ENCODE peak calls at places on chromosomes 2 and 18, in five cellular contexts. Q is cardiac muscle cell, Z is lower lobe of right lung, U is HCT116, G is psoas muscle. H is an unnamed sample. For H3K4me1 and H3K9me3, the result is how much of the 10 kb centered on the place peaks cover.

GRCh38 chr2:231308631-231309414 is 86.7 kb upstream of the B3GNT7 start:
- DNase-seq in Q (peak), Z (no peak), U (no peak), G (no peak), H (no peak)

GRCh38 chr2:163723352-163723751 is 12.5 kb downstream of the FIGN start:
- DNase-seq in Z (no peak), Q (no peak), G (no peak), U (no peak), H (no peak)

GRCh38 chr2:234324151-234324550 is 172.7 kb downstream of the ARL4C start:
- DNase-seq in U (no peak), G (no peak), Q (no peak), Z (no peak), H (no peak)

GRCh38 chr2:176494949-176495353 is 225.7 kb downstream of the MTX2 start:
- DNase-seq in U (no peak), G (peak), Z (peak), Q (peak), H (no peak)

GRCh38 chr18:36851202-36851590 is 22.3 kb downstream of the KIAA1328 start:
- DNase-seq in Z (no peak), U (no peak), Q (no peak), G (no peak), H (no peak)

GRCh38 chr2:36507408-36507812 is 90.6 kb downstream of the FEZ2 start:
- DNase-seq in G (no peak), Z (no peak), Q (peak), U (peak), H (peak)

GRCh38 chr18:61735564-61736102 is 157.2 kb downstream of the RNF152 start:
- DNase-seq in Z (no peak), G (no peak), U (no peak), Q (no peak), H (no peak)

GRCh38 chr2:29628078-29628765 is 293.2 kb downstream of the ALK start:
- DNase-seq in Z (no peak), Q (peak), U (no peak), G (no peak), H (no peak)

GRCh38 chr18:78814321-78814720 is 165.3 kb upstream of the SALL3 start:
- DNase-seq in Q (no peak), G (no peak), Z (no peak), U (no peak), H (no peak)

GRCh38 chr2:42872736-42873135 is 80.4 kb upstream of the HAAO start:
- DNase-seq in Z (no peak), G (no peak), Q (peak), U (no peak), H (no peak)

GRCh38 chr2:224449212-224450147 is 47.6 kb upstream of the FAM124B start:
- DNase-seq in U (peak), Z (no peak), G (no peak), Q (peak), H (no peak)

GRCh38 chr2:235669983-235670962 is 176.4 kb downstream of the AGAP1 start:
- DNase-seq in G (peak), Z (peak), U (no peak), Q (peak), H (peak)

GRCh38 chr2:47784349-47784851 is 1.5 kb downstream of the MSH6 start:
- DNase-seq in G (no peak), U (no peak), Q (peak), Z (no peak), H (no peak)

GRCh38 chr2:42984081-42984480 is 191.7 kb upstream of the HAAO start:
- DNase-seq in G (no peak), Q (no peak), Z (no peak), U (no peak), H (no peak)

GRCh38 chr2:26671691-26672090 is 20.8 kb upstream of the KCNK3 start:
- DNase-seq in G (no peak), Z (no peak), U (no peak), Q (no peak), H (no peak)

GRCh38 chr2:73983322-73984202 is 1.1 kb upstream of the TET3 start:
- DNase-seq in Z (peak), G (peak), U (peak), Q (no peak), H (no peak)

GRCh38 chr18:45687617-45688016 is 36.4 kb upstream of the SLC14A1 start:
- DNase-seq in Q (no peak), U (no peak), G (no peak), Z (no peak), H (no peak)

GRCh38 chr2:54618646-54619565 is 104.6 kb upstream of the EML6 start:
- DNase-seq in Q (no peak), G (no peak), Z (no peak), U (no peak), H (no peak)

GRCh38 chr2:218033590-218034496 is 31.0 kb upstream of the TNS1 start:
- DNase-seq in Q (no peak), G (peak), U (no peak), Z (no peak), H (no peak)

GRCh38 chr2:221074238-221074637 is 497.9 kb downstream of the EPHA4 start:
- DNase-seq in U (no peak), Z (no peak), Q (no peak), G (no peak), H (no peak)

GRCh38 chr2:234995332-234996007 is 43.7 kb downstream of the SH3BP4 start:
- DNase-seq in Z (no peak), G (peak), U (no peak), Q (no peak), H (no peak)

GRCh38 chr2:215930505-215931233 is 82.7 kb downstream of the MREG start:
- DNase-seq in U (no peak), G (no peak), Z (no peak), Q (peak), H (peak)

GRCh38 chr18:12373032-12373770 is 3.8 kb downstream of the AFG3L2 start:
- DNase-seq in Z (no peak), G (no peak), Q (peak), U (no peak), H (no peak)

GRCh38 chr2:215826838-215827441 is 186.4 kb downstream of the MREG start:
- DNase-seq in G (no peak), U (no peak), Q (peak), Z (no peak), H (peak)

GRCh38 chr2:8303322-8303832 is 378.5 kb upstream of the ID2 start:
- DNase-seq in G (peak), U (no peak), Z (peak), Q (no peak), H (no peak)

GRCh38 chr2:126406267-126406666 is 249.7 kb upstream of the GYPC start:
- DNase-seq in U (no peak), Z (no peak), Q (no peak), G (no peak), H (no peak)

GRCh38 chr2:159262904-159263303 is 23.6 kb downstream of the WDSUB1 start:
- DNase-seq in Z (no peak), G (no peak), Q (no peak), U (no peak), H (no peak)

GRCh38 chr18:36544036-36544725 is 246.7 kb downstream of the FHOD3 start:
- DNase-seq in U (no peak), Z (no peak), Q (no peak), G (peak), H (no peak)

GRCh38 chr2:196248467-196249104 is 77.2 kb upstream of the STK17B start:
- DNase-seq in Z (no peak), G (no peak), Q (no peak), U (no peak), H (no peak)

GRCh38 chr2:101473911-101474751 is 781 bp downstream of the RFX8 start:
- DNase-seq in U (no peak), Q (peak), G (peak), Z (peak), H (peak)

GRCh38 chr2:47664817-47665216 is 118.1 kb upstream of the MSH6 start:
- DNase-seq in U (no peak), G (no peak), Q (peak), Z (no peak), H (no peak)

GRCh38 chr2:71453404-71454220 is at the start of gene DYSF:
- DNase-seq in Z (peak), U (no peak), G (peak), Q (peak), H (no peak)

GRCh38 chr2:195587966-195588365 is 69.1 kb upstream of the SLC39A10 start:
- DNase-seq in Q (no peak), Z (no peak), U (no peak), G (no peak), H (no peak)

GRCh38 chr2:46335404-46335965 is 38.3 kb downstream of the EPAS1 start:
- DNase-seq in U (no peak), Q (peak), G (no peak), Z (peak), H (no peak)

GRCh38 chr2:221360742-221361141 is 211.4 kb downstream of the EPHA4 start:
- DNase-seq in Z (no peak), G (no peak), Q (no peak), U (no peak), H (no peak)

GRCh38 chr2:126419403-126419802 is 236.6 kb upstream of the GYPC start:
- DNase-seq in G (no peak), Q (no peak), U (no peak), Z (no peak), H (no peak)

GRCh38 chr2:156333951-156334495 is 1.5 kb upstream of the NR4A2 start:
- DNase-seq in Q (no peak), U (no peak), G (peak), Z (peak), H (peak)

GRCh38 chr2:9462313-9462712 is 12.0 kb upstream of the IAH1 start:
- DNase-seq in U (no peak), G (no peak), Z (no peak), Q (no peak), H (no peak)

GRCh38 chr2:11416191-11416590 is 49.8 kb downstream of the E2F6 start:
- DNase-seq in G (no peak), Q (no peak), Z (no peak), U (no peak), H (no peak)

GRCh38 chr2:20660506-20660905 is 6.4 kb upstream of the GDF7 start:
- DNase-seq in Z (peak), Q (no peak), U (no peak), G (no peak), H (no peak)

DNA sequence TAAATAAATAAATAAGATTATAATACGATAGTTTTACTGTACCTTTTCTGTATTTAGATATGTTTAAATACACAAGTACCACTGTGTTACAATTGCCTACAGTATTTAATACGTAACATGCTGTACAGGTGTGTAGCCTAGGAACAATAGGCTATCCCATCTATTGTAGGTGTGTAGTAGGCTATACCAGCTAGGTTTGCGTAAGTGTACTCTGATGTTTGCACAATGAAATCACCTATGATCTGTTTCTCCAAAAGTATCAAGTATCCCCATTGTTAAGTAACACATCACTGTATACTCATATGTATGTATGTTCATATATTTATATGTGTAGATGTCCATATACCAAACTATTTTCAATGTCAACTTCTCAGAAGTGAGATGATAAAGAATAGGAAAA is 118.2 kb upstream of the RND3 start:
- DNase-seq in Q (no peak), U (no peak), Z (no peak), G (no peak), H (no peak)
- H3K4me1 ChIP-seq in Q (under half), U (under half), Z (under half), G (under half), H (under half)

DNA sequence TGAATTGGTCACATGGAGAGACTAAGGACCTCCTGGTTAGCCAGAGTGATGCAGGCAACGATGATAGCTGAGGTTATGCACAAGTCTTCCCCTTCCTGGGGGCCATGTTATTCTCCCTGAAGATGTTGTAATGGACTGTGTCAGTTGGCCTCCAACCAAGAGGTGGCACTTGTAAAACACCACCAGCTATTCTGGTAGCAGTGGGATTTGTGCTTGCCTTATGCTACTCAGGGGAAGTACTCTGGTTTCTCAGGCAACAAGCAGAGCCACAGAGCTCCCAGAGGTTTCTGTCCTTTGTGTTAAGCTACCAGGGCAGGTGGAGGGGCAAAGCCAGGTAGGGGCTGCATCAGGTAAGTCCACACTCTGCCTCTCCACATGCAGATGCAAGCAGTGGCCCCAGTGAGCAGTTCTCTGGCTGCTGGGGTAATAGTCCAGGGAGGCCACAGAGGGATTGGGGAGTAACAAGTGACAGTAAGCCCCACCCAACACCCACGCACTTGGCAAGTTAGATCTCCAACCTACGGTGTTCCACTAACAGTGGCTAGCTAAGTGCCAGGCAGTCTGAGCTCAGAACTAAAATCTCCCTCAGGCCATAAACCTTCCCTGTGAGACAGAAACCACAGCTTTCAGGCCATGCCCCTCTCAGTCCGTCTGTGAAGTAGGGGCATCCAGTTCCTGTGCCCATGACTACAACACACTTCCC is 99.7 kb downstream of the RND3 start:
- DNase-seq in Q (no peak), Z (no peak), U (no peak), G (no peak), H (no peak)
- H3K9me3 ChIP-seq in Q (under half), Z (under half), U (under half), G (under half), H (under half)

GRCh38 chr18:23230688-23231087 is 95.4 kb downstream of the CABLES1 start:
- DNase-seq in G (no peak), U (no peak), Q (no peak), Z (no peak), H (no peak)
- H3K4me3 ChIP-seq in G (no peak), U (no peak), Q (no peak), Z (no peak), H (no peak)

GRCh38 chr2:132383956-132384355 is 32.6 kb upstream of the GPR39 start:
- DNase-seq in Q (no peak), U (no peak), Z (no peak), G (no peak), H (no peak)
- H3K4me1 ChIP-seq in Q (under half), U (under half), Z (under half), G (under half), H (under half)

GRCh38 chr2:108884629-108885028 is 98.1 kb downstream of the CCDC138 start:
- DNase-seq in G (no peak), Z (no peak), U (no peak), Q (peak), H (no peak)
- H3K9me3 ChIP-seq in G (under half), Z (under half), U (under half), Q (under half), H (under half)